ENCODE peak calls at places on chromosomes 4 and X, in five cellular contexts. O, G, K, U and J are unnamed samples.

GRCh38 chr4:125313497-125313896 is 1.3 kb upstream of the FAT4 start:
- DNase-seq in O (no peak), G (peak; percentile 72), K (peak; percentile 53), U (peak; percentile 53), J (peak; percentile 74)

GRCh38 chr4:170128219-170128804 is 38.6 kb upstream of the AADAT start:
- DNase-seq in O (no peak), G (no peak), K (no peak), U (no peak), J (no peak)

GRCh38 chr4:102344520-102344954 is 745 bp downstream of the SLC39A8 start:
- DNase-seq in O (no peak), G (peak; percentile 61), K (no peak), U (peak; percentile 94), J (peak; percentile 92)

GRCh38 chrX:16970977-16971376 is 24.5 kb downstream of the REPS2 start:
- DNase-seq in O (no peak), G (no peak), K (no peak), U (no peak), J (no peak)

GRCh38 chr4:5916229-5916628 is 23.3 kb upstream of the CRMP1 start:
- DNase-seq in O (no peak), G (no peak), K (no peak), U (no peak), J (no peak)

GRCh38 chr4:80610845-80611244 is 275.3 kb downstream of the CFAP299 start:
- DNase-seq in O (no peak), G (no peak), K (no peak), U (no peak), J (no peak)

GRCh38 chr4:147736458-147736857 is 4.6 kb downstream of the ARHGAP10 start:
- DNase-seq in O (no peak), G (no peak), K (no peak), U (no peak), J (no peak)

GRCh38 chr4:7854697-7855370 is 84.8 kb downstream of the AFAP1 start:
- DNase-seq in O (no peak), G (no peak), K (no peak), U (no peak), J (no peak)

GRCh38 chr4:519885-520595 is 21.0 kb downstream of the PIGG start:
- DNase-seq in O (no peak), G (no peak), K (no peak), U (no peak), J (no peak)

GRCh38 chrX:12978205-12979010 is 3.5 kb downstream of the TMSB4X start:
- DNase-seq in O (no peak), G (no peak), K (no peak), U (peak; percentile 90), J (peak; percentile 33)

GRCh38 chr4:153045111-153045982 is 109.2 kb downstream of the FHDC1 start:
- DNase-seq in O (no peak), G (no peak), K (no peak), U (no peak), J (no peak)

GRCh38 chr4:87949961-87950360 is 25.6 kb upstream of the SPP1 start:
- DNase-seq in O (no peak), G (no peak), K (no peak), U (no peak), J (no peak)

GRCh38 chr4:13445841-13446790 is 38.0 kb downstream of the RAB28 start:
- DNase-seq in O (no peak), G (peak; percentile 53), K (no peak), U (peak; percentile 73), J (no peak)

GRCh38 chrX:9997524-9997923 is 30.4 kb downstream of the CLDN34 start:
- DNase-seq in O (no peak), G (no peak), K (no peak), U (no peak), J (no peak)

GRCh38 chr4:52577285-52577968 is 81.7 kb downstream of the USP46 start:
- DNase-seq in O (no peak), G (no peak), K (no peak), U (no peak), J (no peak)

GRCh38 chr4:110641218-110641617 is 18.3 kb upstream of the PITX2 start:
- DNase-seq in O (no peak), G (peak; percentile 22), K (no peak), U (peak; percentile 70), J (no peak)

GRCh38 chr4:88868510-88868909 is 170.9 kb upstream of the NAP1L5 start:
- DNase-seq in O (no peak), G (no peak), K (no peak), U (no peak), J (no peak)

GRCh38 chrX:126900937-126901336 is 81.4 kb downstream of the PRR32 start:
- DNase-seq in O (no peak), G (no peak), K (no peak), U (peak; percentile 62), J (no peak)

GRCh38 chrX:11423362-11423818 is 130.2 kb downstream of the AMELX start:
- DNase-seq in O (no peak), G (no peak), K (no peak), U (no peak), J (peak; percentile 74)

GRCh38 chr4:12286351-12286750 is 857.7 kb upstream of the HS3ST1 start:
- DNase-seq in O (no peak), G (no peak), K (no peak), U (no peak), J (no peak)